ENCODE peak calls at places on chromosomes 11 and 22, in five cellular contexts. G is H9, B is mesenchymal stem cell, R is IMR-90, Z is H1. Q is an unnamed sample. For H3K4me1, the result is how much of the 10 kb centered on the place peaks cover.

GRCh38 chr11:86241956-86242525 is 2.5 kb upstream of the EED start:
- DNase-seq in G (no peak), B (no peak), R (no peak), Z (no peak), Q (no peak)

GRCh38 chr22:19226428-19226827 is 47.9 kb upstream of the SLC25A1 start:
- DNase-seq in G (no peak), B (no peak), R (no peak), Z (no peak), Q (no peak)

GRCh38 chr11:2534131-2534956 is 89.5 kb downstream of the KCNQ1 start:
- DNase-seq in G (peak), B (peak), R (no peak), Z (peak), Q (no peak)

GRCh38 chr11:46369458-46370152 is 11.9 kb upstream of the MDK start:
- DNase-seq in G (peak), B (peak), R (peak), Z (peak), Q (no peak)

GRCh38 chr22:47100019-47100418 is 337.6 kb downstream of the TBC1D22A start:
- DNase-seq in G (no peak), B (no peak), R (no peak), Z (no peak), Q (no peak)

GRCh38 chr11:7911011-7911410 is 20.1 kb downstream of the OR10A6 start:
- DNase-seq in G (no peak), B (no peak), R (no peak), Z (no peak), Q (no peak)

GRCh38 chr11:5224538-5225479 is 2.1 kb downstream of the HBB start:
- DNase-seq in G (no peak), B (no peak), R (no peak), Z (no peak), Q (no peak)

GRCh38 chr11:45544826-45545225 is 120.6 kb downstream of the CHST1 start:
- DNase-seq in G (no peak), B (no peak), R (no peak), Z (no peak), Q (no peak)

GRCh38 chr22:50470491-50470890 is 4.3 kb downstream of the SBF1 start:
- DNase-seq in G (no peak), B (no peak), R (no peak), Z (no peak), Q (no peak)

GRCh38 chr22:23122216-23122957 is 19.4 kb downstream of the RSPH14 start:
- DNase-seq in G (no peak), B (no peak), R (no peak), Z (no peak), Q (no peak)

GRCh38 chr11:77093987-77094840 is 8.4 kb upstream of the OMP start:
- DNase-seq in G (no peak), B (no peak), R (no peak), Z (no peak), Q (no peak)

GRCh38 chr22:35397095-35397904 is 2.6 kb upstream of the MCM5 start:
- DNase-seq in G (no peak), B (peak), R (peak), Z (no peak), Q (no peak)

GRCh38 chr11:33437529-33437928 is 180.3 kb downstream of the HIPK3 start:
- DNase-seq in G (no peak), B (no peak), R (no peak), Z (no peak), Q (no peak)

GRCh38 chr11:74989269-74989655 is 529 bp downstream of the NEU3 start:
- DNase-seq in G (no peak), B (no peak), R (peak), Z (no peak), Q (no peak)

GRCh38 chr11:128391809-128392208 is 195.5 kb downstream of the ETS1 start:
- DNase-seq in G (no peak), B (no peak), R (no peak), Z (no peak), Q (no peak)

GRCh38 chr22:23789638-23790037 is 2.9 kb downstream of the SMARCB1 start:
- DNase-seq in G (no peak), B (peak), R (no peak), Z (no peak), Q (no peak)

GRCh38 chr11:2325719-2326118 is 23.9 kb downstream of the TSPAN32 start:
- DNase-seq in G (no peak), B (no peak), R (peak), Z (no peak), Q (no peak)

GRCh38 chr11:115135936-115136335 is 368.3 kb downstream of the CADM1 start:
- DNase-seq in G (no peak), B (no peak), R (no peak), Z (no peak), Q (no peak)

GRCh38 chr22:31210830-31211503 is 1.1 kb upstream of the LIMK2 start:
- DNase-seq in G (no peak), B (no peak), R (no peak), Z (no peak), Q (no peak)

GRCh38 chr22:47299879-47300697 is 537.6 kb downstream of the TBC1D22A start:
- DNase-seq in G (no peak), B (no peak), R (no peak), Z (no peak), Q (no peak)

GRCh38 chr22:24400726-24401596 is 26.4 kb upstream of the ADORA2A start:
- DNase-seq in G (no peak), B (peak), R (peak), Z (no peak), Q (no peak)

GRCh38 chr22:28952857-28953256 is 69.5 kb downstream of the ZNRF3 start:
- DNase-seq in G (no peak), B (no peak), R (peak), Z (no peak), Q (no peak)

GRCh38 chr22:42924436-42924835 is 67.4 kb upstream of the ARFGAP3 start:
- DNase-seq in G (no peak), B (no peak), R (no peak), Z (no peak), Q (no peak)

GRCh38 chr22:38707346-38707745 is 1.6 kb downstream of the GTPBP1 start:
- DNase-seq in G (no peak), B (peak), R (peak), Z (no peak), Q (no peak)

GRCh38 chr11:125398475-125398874 is 97.6 kb downstream of the FEZ1 start:
- DNase-seq in G (no peak), B (no peak), R (no peak), Z (no peak), Q (no peak)

GRCh38 chr11:93887111-93887510 is 36.7 kb upstream of the VSTM5 start:
- DNase-seq in G (no peak), B (no peak), R (no peak), Z (no peak), Q (no peak)

GRCh38 chr22:37166675-37167066 is 17.0 kb upstream of the IL2RB start:
- DNase-seq in G (peak), B (peak), R (peak), Z (peak), Q (peak)

GRCh38 chr11:19077965-19078364 is 17.4 kb upstream of the MRGPRX2 start:
- DNase-seq in G (no peak), B (no peak), R (no peak), Z (no peak), Q (no peak)

GRCh38 chr11:69744435-69744834 is 30.7 kb downstream of the FGF4 start:
- DNase-seq in G (peak), B (peak), R (peak), Z (no peak), Q (no peak)

GRCh38 chr11:20110908-20111669 is 49.2 kb downstream of the DBX1 start:
- DNase-seq in G (peak), B (peak), R (peak), Z (peak), Q (peak)

GRCh38 chr11:35403765-35404396 is 15.5 kb downstream of the SLC1A2 start:
- DNase-seq in G (no peak), B (no peak), R (no peak), Z (no peak), Q (no peak)

GRCh38 chr11:13193613-13194012 is 84.0 kb upstream of the BMAL1 start:
- DNase-seq in G (no peak), B (no peak), R (no peak), Z (no peak), Q (no peak)

GRCh38 chr11:58928691-58929090 is 10.6 kb upstream of the GLYATL1 start:
- DNase-seq in G (no peak), B (no peak), R (no peak), Z (no peak), Q (no peak)

GRCh38 chr11:103961010-103961409 is 75.4 kb upstream of the DDI1 start:
- DNase-seq in G (no peak), B (peak), R (peak), Z (no peak), Q (no peak)

GRCh38 chr11:37525336-37525735 is 927.3 kb upstream of the RAG2 start:
- DNase-seq in G (no peak), B (no peak), R (peak), Z (no peak), Q (no peak)

GRCh38 chr11:68808787-68809186 is 32.9 kb downstream of the CPT1A start:
- DNase-seq in G (no peak), B (no peak), R (no peak), Z (no peak), Q (no peak)

GRCh38 chr11:34926831-34927132 is 10.4 kb downstream of the PDHX start:
- DNase-seq in G (no peak), B (peak), R (peak), Z (no peak), Q (no peak)

GRCh38 chr11:103779054-103779453 is 257.4 kb upstream of the DDI1 start:
- DNase-seq in G (no peak), B (no peak), R (no peak), Z (no peak), Q (no peak)

DNA sequence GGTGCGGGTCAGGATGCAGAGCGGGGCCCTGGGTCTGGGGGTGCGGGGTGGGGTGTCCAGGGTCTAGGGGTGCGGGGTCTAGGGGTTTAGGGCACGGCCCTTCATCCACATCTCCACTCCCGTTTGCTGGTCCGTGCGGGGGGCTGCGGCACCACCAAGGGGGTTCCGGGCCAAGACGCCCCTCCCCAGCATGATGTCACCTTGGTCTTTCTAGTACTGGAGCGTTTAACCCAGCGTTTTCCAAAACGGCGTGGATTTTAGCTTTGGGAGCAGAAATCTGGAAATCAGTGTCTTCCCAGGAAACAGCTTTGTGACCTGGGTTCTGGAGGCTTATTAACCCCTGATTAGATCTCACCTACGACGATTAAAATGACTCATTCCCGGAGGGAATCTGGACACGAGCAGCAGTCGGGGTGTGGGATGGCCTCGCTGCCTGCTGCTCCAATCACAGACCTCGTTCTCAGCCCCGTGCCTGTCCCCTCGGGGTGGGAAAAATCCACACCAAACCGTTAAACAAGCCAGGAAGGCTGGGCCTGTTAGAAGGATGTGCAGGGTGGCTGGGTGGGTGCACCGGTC is 759 bp downstream of the AP2A2 start:
- DNase-seq in G (no peak), B (peak), R (peak), Z (no peak), Q (no peak)
- H2BK120ac ChIP-seq in G (no peak), B (peak), R (no peak), Z (no peak), Q (no peak)

DNA sequence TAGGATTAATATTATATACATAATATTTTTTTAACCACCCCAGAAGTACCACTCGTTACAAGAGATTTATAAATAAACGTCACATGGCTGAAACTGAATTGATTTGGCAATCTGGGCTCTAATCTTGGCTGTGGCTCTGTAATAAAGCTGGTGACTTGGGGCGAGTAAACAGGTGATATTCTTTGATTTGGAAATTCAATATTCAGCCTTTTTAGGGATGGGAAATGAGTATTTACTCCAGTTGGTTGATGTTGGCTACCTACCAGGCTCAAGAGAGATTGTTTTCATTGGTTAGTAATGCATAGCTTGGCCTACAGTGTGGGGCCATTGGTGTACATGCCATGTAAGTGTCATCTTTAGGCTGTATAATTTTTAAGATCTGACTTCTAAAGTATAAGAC is 117.7 kb upstream of the SORL1-AS1 start:
- DNase-seq in G (no peak), B (no peak), R (no peak), Z (no peak), Q (no peak)
- H3K4me1 ChIP-seq in G (under half), B (under half), R (under half), Z (under half), Q (under half)

DNA sequence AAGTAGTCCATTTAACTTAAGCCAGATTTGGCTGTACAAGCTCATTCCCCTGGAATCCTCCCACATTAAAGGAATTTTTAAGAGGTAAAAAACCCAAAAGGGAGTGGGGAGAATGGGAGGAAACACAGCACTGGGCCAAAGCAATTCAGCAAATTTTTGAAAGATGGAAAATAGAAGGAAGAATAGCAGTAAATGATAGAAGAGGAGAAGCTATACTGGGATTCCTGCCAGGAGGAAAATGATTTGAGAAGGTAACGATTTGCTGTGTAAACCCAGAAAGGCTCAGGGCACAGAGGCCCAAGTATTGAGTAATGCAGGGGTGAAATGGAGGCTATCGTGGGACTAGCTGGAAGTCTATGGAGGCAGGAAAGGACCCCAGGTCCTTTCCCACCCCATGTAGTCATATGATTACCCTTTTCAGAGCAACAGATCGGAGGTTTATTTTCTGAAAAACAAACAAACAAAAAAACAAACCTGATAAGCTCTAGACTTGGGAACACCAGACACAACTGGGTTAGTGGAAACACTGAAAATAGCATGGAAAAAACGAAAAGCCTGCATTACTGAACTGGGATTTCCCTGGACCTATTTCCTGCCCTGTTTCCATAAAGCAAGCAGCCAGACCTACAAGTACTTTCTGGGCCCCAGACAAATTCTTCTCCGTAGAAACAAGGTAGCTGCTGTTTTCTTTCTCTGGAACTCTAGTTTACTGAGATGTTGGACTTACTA is 140.0 kb downstream of the SWAP70 start:
- DNase-seq in G (no peak), B (peak), R (peak), Z (no peak), Q (no peak)
- H4K91ac ChIP-seq in G (no peak), B (no peak), R (peak), Z (no peak), Q (no peak)

DNA sequence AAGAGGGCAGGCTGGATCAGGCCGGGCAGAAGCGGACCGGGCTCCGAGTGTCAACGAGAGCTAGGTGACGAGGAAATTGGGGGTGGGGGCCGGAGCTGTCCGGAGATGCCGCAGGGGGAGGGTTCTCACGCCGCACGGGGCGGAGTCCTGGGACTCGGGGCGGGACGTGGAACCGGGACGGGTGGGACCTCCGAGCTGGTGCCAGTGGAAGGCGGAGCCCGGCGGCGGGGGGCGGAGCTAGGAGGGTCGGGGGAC is 207 bp downstream of the FKBP2 start:
- DNase-seq in G (no peak), B (no peak), R (no peak), Z (no peak), Q (no peak)
- H2BK120ac ChIP-seq in G (no peak), B (no peak), R (peak), Z (no peak), Q (no peak)

GRCh38 chr11:62128835-62129234 is 5.0 kb downstream of the INCENP start:
- DNase-seq in G (no peak), B (no peak), R (no peak), Z (no peak), Q (no peak)

GRCh38 chr11:62132188-62132587 is 8.4 kb downstream of the INCENP start:
- DNase-seq in G (no peak), B (no peak), R (no peak), Z (no peak), Q (no peak)

GRCh38 chr11:62129610-62130497 is 6.0 kb downstream of the INCENP start:
- DNase-seq in G (no peak), B (no peak), R (no peak), Z (no peak), Q (no peak)

GRCh38 chr11:62132689-62133293 is 9.0 kb downstream of the INCENP start:
- DNase-seq in G (no peak), B (no peak), R (no peak), Z (no peak), Q (no peak)

GRCh38 chr11:62130498-62131464 is 7.0 kb downstream of the INCENP start:
- DNase-seq in G (no peak), B (no peak), R (no peak), Z (no peak), Q (no peak)
- H3K4me1 ChIP-seq in G (under half), B (under half), R (under half), Z (under half), Q (under half)